ENCODE peak calls at places on chromosomes 5 and 9, in ten cellular contexts. V is stimulated activated naive B cell treated with anti-CD40 and anti-IgM and Interleukin-4, amounts not matched to agents 10 μg/mL and 1 μg/mL and 100 μg/mL, for 72 hours; G is effector memory CD4-positive, alpha-beta T cell; W is activated naive CD4-positive, alpha-beta T cell treated with Interleukin-2 at 50 U/mL for 16 hours; L is tibial artery; B is IMR-90; A is astrocyte; C is AG08396; I is stimulated activated CD8-positive, alpha-beta memory T cell treated with anti-CD3 and anti-CD28 coated beads, Interleukin-2, amount 100 ng/mL, for 1 hour; D is activated T-cell treated with anti-CD3 and anti-CD28 coated beads, Interleukin-2, amount 50 U/mL, for 4 hours. Q is an unnamed sample.

GRCh38 chr9:7782390-7783120 is 17.0 kb downstream of the DMAC1 start:
- DNase-seq in V (no peak), G (no peak), W (no peak), L (no peak), B (no peak), A (no peak), C (no peak), I (no peak), D (no peak), Q (no peak)

GRCh38 chr5:169350759-169351240 is 49.9 kb upstream of the SLIT3 start:
- DNase-seq in V (no peak), G (no peak), W (no peak), L (peak; percentile 77), B (peak; percentile 89), A (peak; percentile 99), C (peak; percentile 83), I (no peak), D (no peak), Q (no peak)

GRCh38 chr5:135139397-135140134 is 105.5 kb upstream of the PITX1 start:
- DNase-seq in V (no peak), G (no peak), W (no peak), L (peak; percentile 45), B (peak; percentile 96), A (peak; percentile 84), C (peak; percentile 87), I (no peak), D (no peak), Q (peak; percentile 26)

GRCh38 chr5:1509346-1510085 is 14.2 kb downstream of the LPCAT1 start:
- DNase-seq in V (no peak), G (no peak), W (peak; percentile 0), L (peak; percentile 47), B (no peak), A (no peak), C (no peak), I (no peak), D (peak; percentile 1), Q (no peak)

GRCh38 chr5:76688836-76689235 is 27.1 kb upstream of the F2R start:
- DNase-seq in V (no peak), G (no peak), W (no peak), L (no peak), B (peak; percentile 53), A (no peak), C (no peak), I (no peak), D (no peak), Q (no peak)

GRCh38 chr5:862367-863243 is 11.8 kb upstream of the ZDHHC11 start:
- DNase-seq in V (no peak), G (no peak), W (no peak), L (no peak), B (peak; percentile 35), A (no peak), C (no peak), I (no peak), D (no peak), Q (no peak)

GRCh38 chr9:87157366-87158031 is 210.2 kb upstream of the GAS1 start:
- DNase-seq in V (no peak), G (no peak), W (no peak), L (no peak), B (no peak), A (peak; percentile 30), C (peak; percentile 12), I (no peak), D (no peak), Q (no peak)

GRCh38 chr5:77177576-77177975 is 32.9 kb upstream of the PDE8B start:
- DNase-seq in V (no peak), G (no peak), W (no peak), L (no peak), B (no peak), A (no peak), C (no peak), I (no peak), D (no peak), Q (peak; percentile 31)

GRCh38 chr5:54643679-54644078 is 126.1 kb downstream of the SNX18 start:
- DNase-seq in V (no peak), G (no peak), W (no peak), L (no peak), B (peak; percentile 87), A (peak; percentile 84), C (peak; percentile 54), I (no peak), D (no peak), Q (no peak)

GRCh38 chr5:142913728-142914338 is 143.7 kb downstream of the ARHGAP26 start:
- DNase-seq in V (no peak), G (no peak), W (no peak), L (no peak), B (no peak), A (no peak), C (no peak), I (no peak), D (no peak), Q (no peak)

GRCh38 chr9:74858753-74859414 is 28.8 kb downstream of the TRPM6 start:
- DNase-seq in V (no peak), G (no peak), W (no peak), L (no peak), B (peak; percentile 2), A (no peak), C (no peak), I (no peak), D (no peak), Q (no peak)

GRCh38 chr5:150227606-150228273 is 37.9 kb downstream of the SLC6A7 start:
- DNase-seq in V (no peak), G (no peak), W (no peak), L (no peak), B (peak; percentile 43), A (no peak), C (no peak), I (no peak), D (no peak), Q (no peak)

GRCh38 chr5:84383816-84384603 is 670 bp downstream of the EDIL3 start:
- DNase-seq in V (no peak), G (no peak), W (no peak), L (peak; percentile 74), B (peak; percentile 70), A (peak; percentile 60), C (peak; percentile 31), I (no peak), D (no peak), Q (no peak)

GRCh38 chr5:6780802-6781391 is 67.7 kb downstream of the TENT4A start:
- DNase-seq in V (no peak), G (no peak), W (peak; percentile 44), L (no peak), B (no peak), A (no peak), C (no peak), I (no peak), D (no peak), Q (no peak)

GRCh38 chr9:131273791-131274673 is 2.3 kb downstream of the FAM78A start:
- DNase-seq in V (peak; percentile 13), G (no peak), W (no peak), L (no peak), B (no peak), A (no peak), C (no peak), I (no peak), D (no peak), Q (no peak)

GRCh38 chr5:38853753-38854470 is 8.1 kb downstream of the OSMR start:
- DNase-seq in V (no peak), G (no peak), W (no peak), L (no peak), B (peak; percentile 94), A (peak; percentile 97), C (peak; percentile 82), I (no peak), D (no peak), Q (no peak)

GRCh38 chr5:1066676-1067075 is 45.2 kb downstream of the SLC12A7 start:
- DNase-seq in V (no peak), G (no peak), W (no peak), L (no peak), B (no peak), A (no peak), C (no peak), I (no peak), D (no peak), Q (no peak)

GRCh38 chr5:31854181-31854624 is 215.3 kb downstream of the PDZD2 start:
- DNase-seq in V (no peak), G (no peak), W (no peak), L (no peak), B (peak; percentile 26), A (peak; percentile 80), C (peak; percentile 15), I (no peak), D (no peak), Q (no peak)

GRCh38 chr5:154097031-154097430 is 58.3 kb downstream of the MFAP3 start:
- DNase-seq in V (no peak), G (no peak), W (no peak), L (no peak), B (no peak), A (no peak), C (no peak), I (no peak), D (no peak), Q (no peak)

GRCh38 chr5:42982107-42982622 is 58.0 kb downstream of the ANXA2R start:
- DNase-seq in V (no peak), G (no peak), W (no peak), L (no peak), B (no peak), A (no peak), C (no peak), I (no peak), D (no peak), Q (no peak)

GRCh38 chr9:447230-448025 is 232.8 kb downstream of the DOCK8 start:
- DNase-seq in V (no peak), G (peak; percentile 26), W (peak; percentile 63), L (no peak), B (peak; percentile 8), A (peak; percentile 94), C (no peak), I (peak; percentile 35), D (peak; percentile 57), Q (no peak)

GRCh38 chr9:99835581-99835980 is 13.9 kb downstream of the NR4A3 start:
- DNase-seq in V (no peak), G (no peak), W (no peak), L (no peak), B (no peak), A (no peak), C (no peak), I (no peak), D (no peak), Q (no peak)

GRCh38 chr5:168654225-168654624 is 75.1 kb upstream of the PANK3 start:
- DNase-seq in V (no peak), G (no peak), W (no peak), L (peak; percentile 61), B (peak; percentile 7), A (no peak), C (peak; percentile 47), I (no peak), D (no peak), Q (no peak)

GRCh38 chr5:175670358-175670757 is 12.5 kb downstream of the HRH2 start:
- DNase-seq in V (no peak), G (no peak), W (no peak), L (no peak), B (no peak), A (no peak), C (no peak), I (no peak), D (no peak), Q (no peak)

GRCh38 chr5:180306796-180307195 is 14.9 kb upstream of the MAPK9 start:
- DNase-seq in V (no peak), G (no peak), W (no peak), L (no peak), B (no peak), A (no peak), C (no peak), I (no peak), D (no peak), Q (no peak)

GRCh38 chr9:28158451-28158850 is 585.2 kb upstream of the C9orf72 start:
- DNase-seq in V (no peak), G (no peak), W (no peak), L (no peak), B (no peak), A (no peak), C (no peak), I (no peak), D (no peak), Q (no peak)

GRCh38 chr5:14306415-14306814 is 163.3 kb downstream of the TRIO start:
- DNase-seq in V (no peak), G (no peak), W (no peak), L (no peak), B (no peak), A (peak; percentile 23), C (no peak), I (no peak), D (no peak), Q (no peak)

GRCh38 chr9:110240198-110240597 is 16.1 kb downstream of the TXN start:
- DNase-seq in V (no peak), G (no peak), W (no peak), L (no peak), B (no peak), A (no peak), C (no peak), I (no peak), D (no peak), Q (no peak)